ENCODE peak calls at places on chromosomes 13 and 19, in five cellular contexts. I, V, J, Z and T are unnamed samples.

GRCh38 chr19:10262771-10263170 is 8.1 kb upstream of the ICAM1 start:
- DNase-seq in I (no peak), V (no peak), J (no peak), Z (no peak), T (no peak)

GRCh38 chr13:40626566-40626965 is 39.9 kb downstream of the FOXO1 start:
- DNase-seq in I (no peak), V (no peak), J (no peak), Z (no peak), T (no peak)

GRCh38 chr13:71865858-71866172 is 1.2 kb downstream of the DACH1 start:
- DNase-seq in I (peak; percentile 12), V (no peak), J (no peak), Z (no peak), T (no peak)

GRCh38 chr19:28401739-28402138 is 811.2 kb downstream of the UQCRFS1 start:
- DNase-seq in I (no peak), V (no peak), J (no peak), Z (no peak), T (no peak)

GRCh38 chr13:26022538-26023292 is 29.1 kb downstream of the SHISA2 start:
- DNase-seq in I (no peak), V (peak; percentile 67), J (peak; percentile 78), Z (peak; percentile 2), T (peak; percentile 90)

GRCh38 chr13:26821766-26822165 is 61.2 kb upstream of the GPR12 start:
- DNase-seq in I (no peak), V (no peak), J (no peak), Z (no peak), T (peak; percentile 53)

GRCh38 chr13:31896427-31896826 is 135.1 kb upstream of the FRY start:
- DNase-seq in I (no peak), V (peak; percentile 70), J (peak; percentile 88), Z (no peak), T (no peak)

GRCh38 chr19:10295305-10295846 is 5.6 kb downstream of the ICAM5 start:
- DNase-seq in I (no peak), V (no peak), J (no peak), Z (peak; percentile 61), T (no peak)

GRCh38 chr19:12975221-12975756 is 5.9 kb downstream of the DAND5 start:
- DNase-seq in I (no peak), V (no peak), J (no peak), Z (no peak), T (no peak)

GRCh38 chr19:47637550-47637949 is 28.6 kb downstream of the BICRA start:
- DNase-seq in I (no peak), V (no peak), J (peak; percentile 63), Z (no peak), T (no peak)

GRCh38 chr13:78657699-78658629 is 991 bp downstream of the OBI1 start:
- DNase-seq in I (no peak), V (no peak), J (no peak), Z (no peak), T (no peak)

GRCh38 chr19:33064117-33064777 is 441 bp downstream of the RHPN2 start:
- DNase-seq in I (no peak), V (no peak), J (no peak), Z (peak; percentile 68), T (no peak)

GRCh38 chr13:26600345-26600761 is 42.9 kb downstream of the WASF3 start:
- DNase-seq in I (peak; percentile 46), V (peak; percentile 20), J (no peak), Z (no peak), T (peak; percentile 18)

GRCh38 chr13:42525035-42525504 is 48.9 kb upstream of the TNFSF11 start:
- DNase-seq in I (no peak), V (peak; percentile 19), J (peak; percentile 80), Z (peak; percentile 4), T (no peak)

GRCh38 chr13:66803759-66804456 is 426.2 kb downstream of the PCDH9 start:
- DNase-seq in I (no peak), V (no peak), J (no peak), Z (no peak), T (no peak)

GRCh38 chr19:10288662-10289166 is 1.0 kb upstream of the ICAM5 start:
- DNase-seq in I (no peak), V (no peak), J (no peak), Z (peak; percentile 75), T (no peak)

GRCh38 chr19:15954820-15955219 is 6.0 kb downstream of the OR10H4 start:
- DNase-seq in I (no peak), V (no peak), J (no peak), Z (no peak), T (no peak)

GRCh38 chr19:6066661-6067646 is 43.3 kb downstream of the RFX2 start:
- DNase-seq in I (peak; percentile 96), V (peak; percentile 88), J (peak; percentile 94), Z (peak; percentile 96), T (peak; percentile 82)

GRCh38 chr19:10315335-10316214 is at the start of gene FDX2:
- DNase-seq in I (peak; percentile 78), V (peak; percentile 43), J (peak; percentile 68), Z (peak; percentile 76), T (peak; percentile 98)

GRCh38 chr19:4456843-4457653 is 546 bp downstream of the UBXN6 start:
- DNase-seq in I (peak; percentile 61), V (peak; percentile 25), J (peak; percentile 22), Z (no peak), T (peak; percentile 89)

GRCh38 chr19:19826875-19827274 is 5.3 kb upstream of the ZNF506 start:
- DNase-seq in I (no peak), V (no peak), J (no peak), Z (no peak), T (no peak)

GRCh38 chr13:40404967-40405716 is 261.3 kb downstream of the FOXO1 start:
- DNase-seq in I (no peak), V (no peak), J (no peak), Z (no peak), T (no peak)

GRCh38 chr19:30167206-30167903 is 204.8 kb upstream of the ZNF536 start:
- DNase-seq in I (no peak), V (no peak), J (no peak), Z (no peak), T (no peak)

GRCh38 chr19:5046339-5047039 is 77.6 kb downstream of the KDM4B start:
- DNase-seq in I (no peak), V (peak; percentile 46), J (peak; percentile 63), Z (peak; percentile 84), T (no peak)

GRCh38 chr19:54030895-54031586 is 32.7 kb downstream of the VSTM1 start:
- DNase-seq in I (no peak), V (no peak), J (no peak), Z (peak; percentile 48), T (no peak)

GRCh38 chr13:100490692-100491091 is 97.9 kb downstream of the GGACT start:
- DNase-seq in I (no peak), V (peak; percentile 25), J (no peak), Z (no peak), T (no peak)

GRCh38 chr13:24878340-24878739 is 114.4 kb downstream of the RNF17 start:
- DNase-seq in I (no peak), V (no peak), J (no peak), Z (no peak), T (no peak)

GRCh38 chr13:102394158-102395053 is 7.4 kb downstream of the FGF14 start:
- DNase-seq in I (peak; percentile 93), V (peak; percentile 60), J (peak; percentile 45), Z (peak; percentile 86), T (peak; percentile 94)
- TF ChIP-seq CTCF in I (peak; percentile 6), V (peak; percentile 10), J (peak; percentile 48), Z (peak; percentile 42), T (no peak)

DNA sequence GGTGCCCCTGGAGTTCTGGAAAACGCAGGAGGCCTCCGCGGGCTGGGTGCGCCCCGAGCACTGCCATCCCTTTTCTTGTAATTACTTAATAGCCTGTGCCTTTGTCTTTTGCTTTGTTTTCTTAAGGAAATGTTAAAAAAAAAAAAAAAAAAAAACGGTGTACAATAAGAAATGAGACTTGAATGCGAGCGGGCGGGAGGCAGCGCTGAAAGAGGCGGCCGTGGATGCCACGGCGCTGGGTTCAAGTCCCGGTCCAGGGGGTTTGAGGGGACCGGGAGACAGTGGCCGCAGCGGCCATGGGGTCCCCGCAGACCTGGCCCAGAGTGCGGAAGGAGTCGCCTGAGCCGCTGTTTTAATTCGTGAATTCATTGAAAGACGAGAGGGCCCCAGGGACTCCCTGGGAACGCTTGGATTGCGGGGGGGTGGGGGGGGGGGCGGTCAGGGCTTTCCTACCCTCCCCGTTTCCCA is 349.1 kb upstream of the ARGLU1 start:
- DNase-seq in I (peak; percentile 22), V (no peak), J (no peak), Z (no peak), T (no peak)
- H3K4me3 ChIP-seq in I (peak overlapping the region; percentile 50), V (no peak overlapping the region), J (peak overlapping the region; percentile 30), Z (peak overlapping the region; percentile 44), T (peak overlapping the region; percentile 34)

GRCh38 chr19:31283701-31284100 is 65.5 kb downstream of the TSHZ3 start:
- DNase-seq in I (no peak), V (no peak), J (no peak), Z (no peak), T (no peak)

GRCh38 chr19:31282346-31282745 is 66.9 kb downstream of the TSHZ3 start:
- DNase-seq in I (no peak), V (no peak), J (no peak), Z (no peak), T (no peak)

GRCh38 chr19:31286491-31286890 is 62.7 kb downstream of the TSHZ3 start:
- DNase-seq in I (no peak), V (no peak), J (no peak), Z (no peak), T (no peak)

GRCh38 chr19:31285744-31286143 is 63.5 kb downstream of the TSHZ3 start:
- DNase-seq in I (peak; percentile 42), V (peak; percentile 35), J (peak; percentile 9), Z (no peak), T (no peak)

DNA sequence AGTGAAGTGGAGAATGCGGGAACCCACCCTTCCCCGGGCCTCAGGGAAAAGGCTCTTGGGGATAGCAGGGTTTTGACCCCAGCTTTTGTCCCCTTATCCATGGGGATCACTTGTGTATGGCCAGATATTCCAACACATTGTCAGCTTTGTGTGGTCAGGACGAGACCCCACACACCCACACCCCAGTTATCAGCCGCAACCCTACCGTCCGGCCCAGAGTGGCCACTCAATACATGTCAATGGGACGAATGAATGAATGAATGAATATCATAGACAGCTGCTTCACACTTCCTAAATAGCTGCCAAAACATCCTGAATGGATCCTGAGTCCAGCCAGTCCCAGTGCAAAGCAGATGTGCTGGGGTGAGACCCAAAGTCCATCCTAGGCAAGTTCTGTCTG is 64.6 kb downstream of the TSHZ3 start:
- DNase-seq in I (no peak), V (no peak), J (no peak), Z (no peak), T (no peak)
- TF ChIP-seq CTCF in I (no peak), V (no peak), J (no peak), Z (no peak), T (no peak)

DNA sequence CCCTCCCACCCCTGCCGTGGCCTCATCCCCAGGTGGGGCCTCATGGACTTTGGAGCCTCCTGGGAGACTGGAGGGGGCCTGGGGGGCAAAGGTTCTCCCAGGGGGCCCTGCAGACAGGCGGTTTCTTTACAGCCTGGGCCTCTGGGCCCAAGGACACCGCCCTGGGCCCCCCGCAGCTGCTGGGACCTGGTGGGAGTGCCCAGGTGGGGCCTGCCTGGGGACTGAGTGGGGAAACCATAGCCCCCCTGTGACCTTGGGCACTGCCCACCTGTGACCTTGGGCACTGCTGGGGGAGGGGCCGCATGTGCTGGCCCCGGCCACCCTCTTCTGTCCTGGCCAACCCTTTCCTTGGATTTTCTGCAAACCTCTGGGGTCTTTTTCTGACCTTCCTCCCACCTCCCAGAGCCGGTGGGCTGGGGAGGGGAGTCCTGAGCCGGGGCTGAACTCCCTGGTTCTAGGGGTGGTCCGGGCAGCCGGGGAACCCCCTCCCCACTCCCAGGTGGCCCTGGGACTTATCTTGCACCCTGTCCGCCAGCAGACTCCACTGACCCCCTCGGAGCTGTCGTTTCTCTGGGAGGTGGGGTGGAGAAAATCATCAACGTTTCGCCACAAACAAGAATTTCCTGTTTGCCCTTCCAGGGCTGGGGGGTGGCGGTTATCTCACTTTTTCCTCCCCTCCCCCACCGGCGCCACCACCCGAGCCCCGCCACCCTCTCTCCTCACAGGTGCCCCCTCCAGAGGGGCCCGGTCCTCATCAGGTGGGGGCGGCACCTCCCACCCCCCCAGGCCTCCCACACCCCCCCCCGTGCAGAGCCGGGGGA is 27.1 kb downstream of the ARID3A start:
- DNase-seq in I (no peak), V (no peak), J (no peak), Z (no peak), T (no peak)
- H3K4me3 ChIP-seq in I (no peak overlapping the region), V (no peak overlapping the region), J (no peak overlapping the region), Z (no peak overlapping the region), T (no peak overlapping the region)